ENCODE peak calls at places on chromosome 5, in four cellular contexts. J is HCT116, X is astrocyte, W is GM23338. M is an unnamed sample.

GRCh38 chr5:149725296-149725695 is 4.8 kb upstream of the PPARGC1B start:
- DNase-seq in J (no peak), X (no peak), W (no peak), M (no peak)

GRCh38 chr5:158765407-158765806 is 334.3 kb downstream of the EBF1 start:
- DNase-seq in J (no peak), X (no peak), W (no peak), M (no peak)

GRCh38 chr5:116750626-116751188 is 176.1 kb upstream of the SEMA6A start:
- DNase-seq in J (no peak), X (no peak), W (no peak), M (no peak)

GRCh38 chr5:82901281-82901888 is 175.8 kb downstream of the TMEM167A start:
- DNase-seq in J (no peak), X (no peak), W (no peak), M (no peak)

GRCh38 chr5:151123897-151124751 is 33.5 kb downstream of the ANXA6 start:
- DNase-seq in J (no peak), X (peak; percentile 14), W (no peak), M (no peak)

GRCh38 chr5:105544300-105544699 is 1981.7 kb upstream of the NUDT12 start:
- DNase-seq in J (no peak), X (no peak), W (no peak), M (no peak)

GRCh38 chr5:65695896-65696295 is 26.0 kb downstream of the SGTB start:
- DNase-seq in J (no peak), X (no peak), W (peak; percentile 25), M (no peak)

GRCh38 chr5:137453476-137454080 is 45.5 kb downstream of the SPOCK1 start:
- DNase-seq in J (peak; percentile 12), X (peak; percentile 38), W (peak; percentile 89), M (peak; percentile 78)

GRCh38 chr5:53425598-53426516 is 54.6 kb upstream of the FST start:
- DNase-seq in J (peak; percentile 45), X (peak; percentile 24), W (peak; percentile 88), M (peak; percentile 47)

GRCh38 chr5:134083517-134083916 is 31.0 kb upstream of the TCF7 start:
- DNase-seq in J (no peak), X (peak; percentile 74), W (no peak), M (no peak)

GRCh38 chr5:78647838-78648358 is 674 bp downstream of the LHFPL2 start:
- DNase-seq in J (no peak), X (peak; percentile 64), W (peak; percentile 64), M (no peak)

GRCh38 chr5:141003791-141004601 is 37.7 kb downstream of the PCDHAC2 start:
- DNase-seq in J (peak; percentile 96), X (no peak), W (peak; percentile 70), M (no peak)

GRCh38 chr5:158413125-158413680 is 554.3 kb upstream of the CLINT1 start:
- DNase-seq in J (no peak), X (no peak), W (no peak), M (no peak)

GRCh38 chr5:13250450-13251291 is 693.8 kb downstream of the DNAH5 start:
- DNase-seq in J (no peak), X (no peak), W (peak; percentile 81), M (peak; percentile 46)

GRCh38 chr5:151770383-151771258 is 1.1 kb upstream of the G3BP1 start:
- DNase-seq in J (no peak), X (peak; percentile 49), W (peak; percentile 92), M (peak; percentile 72)

GRCh38 chr5:176956756-176957155 is 49.8 kb downstream of the UIMC1 start:
- DNase-seq in J (no peak), X (peak; percentile 57), W (no peak), M (no peak)

GRCh38 chr5:12272389-12272788 is 368.1 kb upstream of the CTNND2 start:
- DNase-seq in J (no peak), X (no peak), W (peak; percentile 85), M (no peak)

GRCh38 chr5:163489055-163489744 is 16.2 kb upstream of the MAT2B start:
- DNase-seq in J (no peak), X (no peak), W (peak; percentile 79), M (no peak)

GRCh38 chr5:143968071-143968878 is 156.3 kb downstream of the HMHB1 start:
- DNase-seq in J (peak; percentile 22), X (peak; percentile 70), W (peak; percentile 72), M (peak; percentile 69)

GRCh38 chr5:132064738-132065331 is 4.4 kb downstream of the IL3 start:
- DNase-seq in J (peak; percentile 71), X (peak; percentile 26), W (peak; percentile 89), M (peak; percentile 80)

GRCh38 chr5:126098330-126099017 is 324.7 kb upstream of the GRAMD2B start:
- DNase-seq in J (no peak), X (peak; percentile 79), W (no peak), M (no peak)

GRCh38 chr5:142109356-142110045 is 922 bp downstream of the NDFIP1 start:
- DNase-seq in J (no peak), X (no peak), W (peak; percentile 46), M (peak; percentile 50)

GRCh38 chr5:172421020-172421419 is 33.3 kb downstream of the SH3PXD2B start:
- DNase-seq in J (no peak), X (no peak), W (no peak), M (no peak)

GRCh38 chr5:171386861-171387254 is 791 bp upstream of the NPM1 start:
- DNase-seq in J (no peak), X (no peak), W (peak; percentile 65), M (no peak)

GRCh38 chr5:150112211-150113046 is 26.1 kb upstream of the CSF1R start:
- DNase-seq in J (no peak), X (peak; percentile 90), W (no peak), M (no peak)

GRCh38 chr5:55051357-55051756 is 27.3 kb downstream of the GZMK start:
- DNase-seq in J (no peak), X (no peak), W (no peak), M (no peak)

GRCh38 chr5:126464016-126464415 is 40.8 kb downstream of the GRAMD2B start:
- DNase-seq in J (no peak), X (no peak), W (no peak), M (peak; percentile 92)

GRCh38 chr5:96673127-96673526 is 11.0 kb downstream of the CAST start:
- DNase-seq in J (no peak), X (no peak), W (no peak), M (no peak)

GRCh38 chr5:53368516-53368915 is 111.9 kb upstream of the FST start:
- DNase-seq in J (no peak), X (peak; percentile 71), W (no peak), M (no peak)

GRCh38 chr5:172293745-172294342 is 10.3 kb upstream of the UBTD2 start:
- DNase-seq in J (no peak), X (no peak), W (no peak), M (no peak)

GRCh38 chr5:138937392-138938387 is 62.6 kb upstream of the LRRTM2 start:
- DNase-seq in J (no peak), X (no peak), W (no peak), M (no peak)

DNA sequence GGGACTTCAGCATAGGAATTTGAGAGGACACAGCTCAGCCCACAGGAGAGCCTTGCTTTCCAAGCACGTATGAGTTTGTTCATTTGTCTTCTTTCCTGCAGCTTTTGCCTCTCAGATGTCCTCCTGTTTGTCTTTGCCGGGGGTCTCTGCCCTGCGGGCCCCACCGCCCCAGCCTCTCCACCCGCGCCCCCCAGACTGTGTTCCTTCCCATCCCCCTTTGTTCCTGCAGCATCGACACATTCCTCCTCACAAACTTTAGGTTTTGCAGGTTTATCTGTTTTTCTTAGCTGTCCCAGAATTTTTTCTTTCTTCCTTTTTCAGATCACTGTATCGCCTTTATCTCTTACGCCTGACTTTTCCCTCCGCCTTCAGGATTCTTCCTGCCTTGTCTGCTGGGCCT is 18.9 kb downstream of the UBE2QL1 start:
- DNase-seq in J (no peak), X (no peak), W (no peak), M (no peak)
- TF ChIP-seq EZH2 in J (no peak), X (no peak), W (no peak), M (no peak)

DNA sequence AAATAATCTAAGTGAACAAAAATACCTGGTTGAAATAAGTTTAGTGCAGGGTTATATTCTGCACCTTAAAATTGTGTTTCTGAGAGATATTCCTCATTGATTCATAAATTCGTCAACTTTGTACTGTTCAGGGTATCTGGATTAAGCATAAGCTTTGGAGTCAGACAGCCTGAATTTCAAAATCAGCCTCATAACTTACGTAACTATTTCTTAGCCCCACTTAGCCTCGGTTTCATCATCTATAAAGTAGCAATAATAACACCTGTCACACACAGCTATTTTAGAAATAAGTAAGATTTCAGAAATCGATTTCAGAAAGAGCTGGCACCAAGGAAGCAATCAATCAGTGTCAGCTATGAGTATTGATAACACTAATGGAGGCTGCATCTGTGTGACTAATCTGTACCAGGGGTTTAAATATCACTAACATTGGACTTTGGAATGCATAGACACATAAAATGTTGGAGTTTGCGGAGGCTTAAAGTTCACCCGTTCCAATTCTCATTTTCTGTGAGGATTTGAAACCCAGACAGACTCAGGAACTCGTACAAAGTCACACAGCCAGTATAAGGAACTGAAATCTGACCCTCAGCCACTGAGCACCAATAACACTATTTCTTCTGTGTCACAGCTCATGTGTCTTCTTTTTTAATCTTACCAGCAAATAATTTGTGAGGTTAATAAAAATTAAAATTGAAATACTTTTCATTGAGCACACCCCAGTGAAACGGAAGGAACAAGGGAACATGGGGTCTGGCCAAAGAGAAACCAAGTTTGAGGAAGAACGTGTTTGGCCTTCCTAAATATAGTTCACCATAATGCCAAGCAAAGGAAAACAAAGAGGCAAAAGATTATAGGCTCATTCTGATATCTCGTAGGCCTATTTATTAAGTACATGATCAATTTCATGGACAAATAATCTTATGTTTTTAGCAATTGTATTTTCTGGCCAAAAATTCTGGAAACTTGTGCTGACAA is 194.4 kb upstream of the PTGER4 start:
- DNase-seq in J (no peak), X (no peak), W (no peak), M (no peak)
- H3K4me2 ChIP-seq in J (no peak overlapping the region), X (no peak overlapping the region), W (no peak overlapping the region), M (peak overlapping the region; percentile 56)

DNA sequence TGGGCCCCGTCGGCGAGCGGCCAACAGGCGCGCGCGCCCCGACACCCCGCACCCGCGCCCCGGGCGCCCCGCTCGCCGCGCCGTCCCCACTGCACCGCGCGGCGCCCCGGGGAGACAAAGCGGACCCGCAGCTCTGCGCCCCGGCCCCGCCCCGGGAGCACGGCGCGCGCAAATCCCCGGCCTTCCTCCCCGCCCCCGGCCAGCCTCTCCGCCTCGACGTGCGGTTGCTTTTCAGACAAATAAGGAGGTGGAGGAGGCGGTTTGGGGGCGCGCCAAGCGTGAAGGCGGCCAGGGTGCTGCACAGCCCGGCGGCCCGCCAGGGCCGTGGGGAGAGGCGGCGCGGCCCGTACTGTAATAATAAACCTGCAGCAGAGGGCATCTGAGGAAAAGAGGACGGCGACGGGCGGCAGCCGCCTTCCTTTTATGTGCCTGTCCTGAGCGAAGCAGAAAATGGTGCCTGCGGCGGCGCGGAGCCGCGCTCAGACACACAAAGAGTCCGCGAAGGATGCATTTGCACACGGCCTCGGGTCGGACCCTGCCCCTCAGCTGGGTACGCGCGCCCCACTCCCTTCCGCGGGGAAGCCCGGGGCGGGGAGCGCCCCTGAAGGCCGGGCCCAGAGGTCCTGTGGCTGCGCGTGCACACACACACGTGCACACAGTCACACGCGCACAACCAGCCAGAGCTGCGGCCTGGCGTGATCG is 739 bp upstream of the NREP start:
- DNase-seq in J (peak; percentile 55), X (peak; percentile 94), W (peak; percentile 81), M (peak; percentile 83)
- TF ChIP-seq EZH2 in J (no peak), X (no peak), W (no peak), M (no peak)

GRCh38 chr5:122172207-122172606 is 42.9 kb downstream of the ZNF474 start:
- DNase-seq in J (no peak), X (no peak), W (no peak), M (no peak)

GRCh38 chr5:122173484-122174191 is 44.3 kb downstream of the ZNF474 start:
- DNase-seq in J (no peak), X (no peak), W (no peak), M (no peak)

GRCh38 chr5:122177162-122177561 is 47.8 kb downstream of the ZNF474 start:
- DNase-seq in J (no peak), X (no peak), W (no peak), M (no peak)

GRCh38 chr5:122180146-122180712 is 50.9 kb downstream of the ZNF474 start:
- DNase-seq in J (no peak), X (no peak), W (no peak), M (no peak)

GRCh38 chr5:122175852-122176251 is 46.5 kb downstream of the ZNF474 start:
- DNase-seq in J (no peak), X (peak; percentile 65), W (no peak), M (no peak)
- H3K4me2 ChIP-seq in J (no peak overlapping the region), X (no peak overlapping the region), W (no peak overlapping the region), M (no peak overlapping the region)

M was measured in MM.1S.